ENCODE peak calls at places on chromosomes 16 and 17, in seven cellular contexts. H, W, S, A, B, T and K are unnamed samples.

GRCh38 chr17:2264023-2264860 is 39.3 kb downstream of the SMG6 start:
- DNase-seq in H (peak), W (no peak), S (no peak), A (no peak), B (no peak), T (no peak), K (no peak)

GRCh38 chr17:12342609-12343248 is 322.1 kb downstream of the MAP2K4 start:
- DNase-seq in H (peak), W (no peak), S (no peak), A (peak), B (no peak), T (no peak), K (peak)

GRCh38 chr17:59890720-59891119 is 2.0 kb downstream of the TUBD1 start:
- DNase-seq in H (peak), W (no peak), S (no peak), A (no peak), B (no peak), T (peak), K (no peak)

GRCh38 chr17:16875662-16876061 is 96.3 kb downstream of the TNFRSF13B start:
- DNase-seq in H (no peak), W (no peak), S (no peak), A (no peak), B (no peak), T (no peak), K (no peak)

GRCh38 chr16:51157698-51158097 is 6.6 kb upstream of the SALL1 start:
- DNase-seq in H (no peak), W (no peak), S (no peak), A (no peak), B (no peak), T (no peak), K (no peak)

GRCh38 chr17:77323413-77324171 is 182.8 kb downstream of the SEC14L1 start:
- DNase-seq in H (peak), W (peak), S (peak), A (peak), B (peak), T (no peak), K (no peak)

GRCh38 chr17:38551121-38551520 is 54.6 kb downstream of the SRCIN1 start:
- DNase-seq in H (no peak), W (peak), S (no peak), A (no peak), B (no peak), T (no peak), K (no peak)

GRCh38 chr17:50101346-50102163 is 6.4 kb downstream of the PDK2 start:
- DNase-seq in H (peak), W (peak), S (no peak), A (no peak), B (peak), T (no peak), K (no peak)

GRCh38 chr16:79097781-79098180 is 502.8 kb downstream of the MAF start:
- DNase-seq in H (no peak), W (no peak), S (no peak), A (no peak), B (no peak), T (no peak), K (no peak)

GRCh38 chr17:14699569-14700190 is 398.8 kb downstream of the HS3ST3B1 start:
- DNase-seq in H (no peak), W (no peak), S (no peak), A (no peak), B (no peak), T (no peak), K (no peak)

GRCh38 chr16:77677129-77677528 is 45.2 kb upstream of the NUDT7 start:
- DNase-seq in H (no peak), W (no peak), S (no peak), A (no peak), B (no peak), T (no peak), K (no peak)

GRCh38 chr17:14736631-14737030 is 435.8 kb downstream of the HS3ST3B1 start:
- DNase-seq in H (no peak), W (no peak), S (no peak), A (no peak), B (no peak), T (no peak), K (no peak)

DNA sequence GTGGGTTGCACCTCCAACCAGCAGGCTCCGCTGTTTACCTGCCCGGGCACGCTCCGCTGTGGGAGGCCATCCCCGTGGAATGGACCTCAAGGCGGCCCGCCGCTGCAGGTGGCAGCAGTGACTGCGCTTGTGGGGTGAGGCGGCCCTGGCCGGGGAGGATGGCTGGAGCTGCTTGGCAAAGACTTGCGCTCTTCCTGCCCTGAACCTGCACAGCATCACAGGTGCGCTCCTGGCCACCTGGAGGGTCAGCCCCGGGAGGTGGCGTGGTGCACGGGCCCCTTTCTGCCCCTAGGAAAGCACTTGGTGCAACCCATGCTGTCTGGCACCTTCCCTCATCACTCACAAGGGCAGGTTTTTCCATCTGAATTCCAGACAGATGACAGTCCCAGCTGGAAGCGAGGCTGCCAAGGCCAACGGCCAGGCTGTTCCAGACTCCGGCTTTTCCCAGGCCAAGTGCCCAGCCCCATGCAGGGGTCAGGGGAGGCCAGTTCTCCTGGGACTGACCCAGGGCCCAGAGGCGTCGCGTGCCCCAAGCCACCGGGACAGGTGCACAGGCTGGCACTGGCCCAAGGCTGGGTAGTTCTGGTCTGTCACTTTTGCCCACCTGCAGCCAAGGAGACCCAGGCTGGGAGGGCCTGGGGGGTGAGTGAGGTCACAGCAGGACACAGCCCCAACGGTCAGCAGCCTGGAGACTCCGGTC is 13.3 kb downstream of the UTS2R start:
- DNase-seq in H (no peak), W (peak), S (peak), A (peak), B (no peak), T (peak), K (no peak)
- TF ChIP-seq CTCF in H (no peak), W (no peak), S (no peak), A (peak), B (no peak), T (no peak), K (no peak)

GRCh38 chr16:75075688-75076268 is 40.8 kb downstream of the LDHD start:
- DNase-seq in H (no peak), W (no peak), S (no peak), A (peak), B (peak), T (no peak), K (no peak)

GRCh38 chr16:75080205-75081029 is 36.2 kb downstream of the LDHD start:
- DNase-seq in H (peak), W (no peak), S (no peak), A (no peak), B (no peak), T (no peak), K (no peak)

GRCh38 chr16:75081179-75081859 is 35.3 kb downstream of the LDHD start:
- DNase-seq in H (no peak), W (no peak), S (no peak), A (peak), B (no peak), T (no peak), K (no peak)

GRCh38 chr16:75078886-75079285 is 37.7 kb downstream of the LDHD start:
- DNase-seq in H (no peak), W (no peak), S (no peak), A (no peak), B (no peak), T (no peak), K (no peak)

DNA sequence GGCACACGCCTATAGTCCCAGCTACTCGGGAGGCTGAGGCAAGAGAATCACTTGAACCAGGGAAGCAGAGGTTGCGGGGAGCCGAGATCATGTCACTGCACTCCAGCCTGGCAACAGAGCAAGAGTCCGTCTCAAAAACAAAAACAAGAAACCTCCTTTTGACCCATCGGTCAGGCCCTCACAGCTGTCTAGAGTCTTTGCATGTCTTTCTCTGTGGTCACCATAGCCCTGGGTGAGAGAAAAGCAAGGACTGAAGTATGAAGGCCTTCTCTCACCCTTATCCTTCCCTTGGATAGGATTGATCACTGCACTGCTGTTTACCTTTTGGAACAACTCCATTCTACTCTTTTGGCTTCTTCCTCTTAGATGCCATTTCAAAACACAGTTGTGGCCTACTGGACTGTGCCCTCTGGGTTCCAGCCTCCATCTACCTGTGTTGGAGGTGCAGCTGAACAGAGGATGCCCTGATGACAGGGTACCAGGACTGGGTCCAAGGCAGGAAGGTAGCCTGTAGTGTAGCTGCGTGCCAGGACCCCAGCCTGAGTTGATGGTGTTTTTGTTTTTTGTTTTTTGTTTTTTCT is 37.1 kb downstream of the LDHD start:
- DNase-seq in H (peak), W (no peak), S (no peak), A (no peak), B (no peak), T (no peak), K (no peak)
- TF ChIP-seq CTCF in H (no peak), W (no peak), S (no peak), A (no peak), B (no peak), T (no peak), K (no peak)

GRCh38 chr16:53042235-53042645 is 10.5 kb downstream of the CHD9NB start:
- DNase-seq in H (no peak), W (no peak), S (no peak), A (no peak), B (no peak), T (no peak), K (no peak)

GRCh38 chr16:53043986-53044571 is 8.6 kb downstream of the CHD9NB start:
- DNase-seq in H (peak), W (no peak), S (no peak), A (no peak), B (no peak), T (peak), K (no peak)

GRCh38 chr16:53043462-53043861 is 9.2 kb downstream of the CHD9NB start:
- DNase-seq in H (peak), W (no peak), S (no peak), A (no peak), B (no peak), T (no peak), K (no peak)

GRCh38 chr16:53040788-53041187 is 11.9 kb downstream of the CHD9NB start:
- DNase-seq in H (no peak), W (no peak), S (no peak), A (no peak), B (no peak), T (no peak), K (no peak)

GRCh38 chr16:53041196-53041977 is 11.3 kb downstream of the CHD9NB start:
- DNase-seq in H (peak), W (peak), S (no peak), A (no peak), B (no peak), T (peak), K (no peak)
- TF ChIP-seq CTCF in H (no peak), W (no peak), S (no peak), A (no peak), B (no peak), T (no peak), K (no peak)

GRCh38 chr16:17590711-17591654 is 120.2 kb upstream of the XYLT1 start:
- DNase-seq in H (no peak), W (no peak), S (no peak), A (no peak), B (no peak), T (no peak), K (no peak)

GRCh38 chr16:17589898-17590297 is 119.1 kb upstream of the XYLT1 start:
- DNase-seq in H (no peak), W (no peak), S (no peak), A (no peak), B (no peak), T (no peak), K (no peak)

DNA sequence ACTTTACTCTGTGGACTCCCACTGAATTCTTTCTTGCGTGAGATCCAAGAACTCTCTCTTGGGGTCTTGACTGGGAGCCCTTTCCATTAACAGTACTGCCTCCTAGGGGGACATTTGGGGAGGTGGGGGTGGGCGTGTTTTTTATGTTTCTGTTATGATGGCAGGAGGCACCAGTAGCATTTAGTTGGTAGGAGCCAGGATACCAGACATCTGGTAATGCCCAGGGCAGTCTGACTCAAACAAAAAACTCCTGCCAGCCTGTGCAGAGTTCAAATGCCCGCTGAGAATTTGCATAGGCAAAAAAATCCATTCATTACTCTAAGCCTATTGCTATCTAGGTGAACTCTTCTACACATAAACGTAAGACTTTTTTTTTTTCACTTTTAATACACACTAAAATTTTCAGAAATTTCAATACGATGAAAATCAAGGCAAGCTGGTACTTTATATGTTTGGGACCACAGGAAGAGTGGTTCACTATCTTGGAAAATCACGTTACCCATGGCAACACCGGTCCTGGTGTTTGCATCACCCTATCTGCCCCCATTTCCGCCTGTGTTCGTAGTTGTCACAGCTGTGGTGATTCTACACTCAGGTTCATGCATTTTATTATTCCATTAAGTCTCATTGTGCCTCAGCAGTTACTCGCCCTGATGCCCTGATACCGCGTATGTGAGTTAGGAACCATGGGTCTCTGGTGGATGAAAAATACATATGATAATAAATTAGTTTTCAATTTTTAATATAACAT is 121.1 kb upstream of the XYLT1 start:
- DNase-seq in H (no peak), W (no peak), S (no peak), A (no peak), B (no peak), T (no peak), K (no peak)
- TF ChIP-seq CTCF in H (no peak), W (no peak), S (no peak), A (no peak), B (no peak), T (no peak), K (no peak)

GRCh38 chr16:22188267-22188594 is 17.8 kb upstream of the EEF2K start:
- DNase-seq in H (no peak), W (no peak), S (no peak), A (no peak), B (no peak), T (no peak), K (no peak)

GRCh38 chr16:22188595-22189442 is 17.3 kb upstream of the EEF2K start:
- DNase-seq in H (peak), W (peak), S (peak), A (peak), B (peak), T (peak), K (peak)

GRCh38 chr16:22183901-22184614 is 21.8 kb downstream of the SDR42E2 start:
- DNase-seq in H (peak), W (no peak), S (no peak), A (peak), B (no peak), T (no peak), K (peak)

GRCh38 chr16:22184615-22184968 is 21.5 kb upstream of the EEF2K start:
- DNase-seq in H (no peak), W (no peak), S (no peak), A (no peak), B (no peak), T (no peak), K (no peak)

GRCh38 chr16:22186517-22186916 is 19.6 kb upstream of the EEF2K start:
- DNase-seq in H (no peak), W (no peak), S (no peak), A (no peak), B (no peak), T (no peak), K (no peak)
- TF ChIP-seq CTCF in H (peak), W (no peak), S (no peak), A (peak), B (no peak), T (no peak), K (peak)

GRCh38 chr16:17130733-17131132 is 340.0 kb downstream of the XYLT1 start:
- DNase-seq in H (no peak), W (no peak), S (peak), A (no peak), B (no peak), T (no peak), K (no peak)

GRCh38 chr16:17134586-17134985 is 336.2 kb downstream of the XYLT1 start:
- DNase-seq in H (no peak), W (no peak), S (no peak), A (peak), B (no peak), T (no peak), K (peak)

GRCh38 chr16:17133851-17134250 is 336.9 kb downstream of the XYLT1 start:
- DNase-seq in H (no peak), W (no peak), S (no peak), A (no peak), B (no peak), T (no peak), K (no peak)

GRCh38 chr16:17129971-17130370 is 340.8 kb downstream of the XYLT1 start:
- DNase-seq in H (no peak), W (no peak), S (peak), A (no peak), B (no peak), T (no peak), K (no peak)

DNA sequence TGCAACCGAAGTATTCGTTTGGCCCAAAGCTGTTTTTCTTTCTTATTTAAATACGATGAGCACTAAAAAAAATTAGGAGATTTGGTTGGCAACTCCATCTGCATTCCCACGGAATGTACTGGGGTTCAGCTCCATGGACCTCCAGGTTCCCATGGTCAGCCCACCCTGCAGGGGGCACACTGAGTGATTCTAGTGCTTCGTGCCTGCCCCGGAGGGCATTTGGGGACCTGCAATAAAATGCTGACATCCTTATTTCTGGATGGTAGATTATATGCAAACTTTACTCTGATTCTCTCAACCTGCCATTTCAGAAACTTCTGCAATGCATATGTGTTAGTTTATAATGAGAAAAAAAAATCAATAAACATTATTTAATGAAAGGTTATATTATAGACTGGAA is 339.4 kb downstream of the XYLT1 start:
- DNase-seq in H (no peak), W (no peak), S (peak), A (no peak), B (no peak), T (no peak), K (no peak)
- TF ChIP-seq CTCF in H (no peak), W (no peak), S (no peak), A (peak), B (no peak), T (no peak), K (no peak)

GRCh38 chr16:6009151-6009550 is 911.6 kb upstream of the EEF2KMT start:
- DNase-seq in H (no peak), W (no peak), S (no peak), A (no peak), B (no peak), T (no peak), K (no peak)
- TF ChIP-seq CTCF in H (no peak), W (no peak), S (no peak), A (no peak), B (no peak), T (no peak), K (no peak)

DNA sequence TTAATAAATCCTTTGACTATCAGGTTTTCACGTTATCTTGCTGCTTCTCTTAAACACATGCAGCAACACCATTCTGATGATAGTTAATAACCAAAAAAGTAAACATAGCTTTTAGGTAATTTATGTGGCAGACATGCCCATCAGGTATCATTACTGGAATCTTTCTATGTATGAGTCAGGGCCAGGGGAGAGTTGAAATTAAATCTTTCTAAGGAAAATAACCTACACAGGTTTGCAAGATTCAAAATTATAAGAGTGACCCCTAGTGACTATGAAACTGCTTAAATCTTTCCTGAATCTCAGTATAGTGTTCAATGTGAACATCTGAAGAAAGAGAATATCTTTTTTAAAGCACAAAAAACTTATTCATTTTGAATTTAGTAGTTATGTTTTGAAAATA is 666.6 kb downstream of the CDH11 start:
- DNase-seq in H (peak), W (no peak), S (no peak), A (peak), B (no peak), T (no peak), K (no peak)
- TF ChIP-seq CTCF in H (peak), W (peak), S (no peak), A (peak), B (no peak), T (no peak), K (no peak)